ENCODE peak calls at places on chromosomes 2 and 18, in four cellular contexts. One of them, this sample, is unnamed.

GRCh38 chr2:18161681-18162080 is 283.2 kb downstream of the KCNS3 start:
- DNase-seq in IMR-90: no peak
- DNase-seq in H9: no peak
- DNase-seq in mesendoderm: no peak
- DNase-seq in this sample: no peak

GRCh38 chr2:144849612-144850011 is 329.7 kb upstream of the ZEB2 start:
- DNase-seq in IMR-90: no peak
- DNase-seq in H9: no peak
- DNase-seq in mesendoderm: no peak
- DNase-seq in this sample: no peak

GRCh38 chr2:109473616-109474318 is 140.0 kb downstream of the SEPTIN10 start:
- DNase-seq in IMR-90: no peak
- DNase-seq in H9: no peak
- DNase-seq in mesendoderm: no peak
- DNase-seq in this sample: no peak

GRCh38 chr2:152445791-152446201 is 110.8 kb downstream of the FMNL2 start:
- DNase-seq in IMR-90: peak
- DNase-seq in H9: no peak
- DNase-seq in mesendoderm: no peak
- DNase-seq in this sample: no peak

GRCh38 chr18:57943723-57944122 is 100.3 kb upstream of the NEDD4L start:
- DNase-seq in IMR-90: peak
- DNase-seq in H9: no peak
- DNase-seq in mesendoderm: no peak
- DNase-seq in this sample: no peak

GRCh38 chr2:126614529-126615279 is 41.3 kb upstream of the GYPC start:
- DNase-seq in IMR-90: peak
- DNase-seq in H9: no peak
- DNase-seq in mesendoderm: no peak
- DNase-seq in this sample: no peak

GRCh38 chr2:235508371-235509160 is 14.7 kb downstream of the AGAP1 start:
- DNase-seq in IMR-90: no peak
- DNase-seq in H9: no peak
- DNase-seq in mesendoderm: no peak
- DNase-seq in this sample: no peak

GRCh38 chr2:75003773-75004172 is 45.3 kb downstream of the POLE4 start:
- DNase-seq in IMR-90: peak
- DNase-seq in H9: no peak
- DNase-seq in mesendoderm: no peak
- DNase-seq in this sample: no peak

GRCh38 chr2:174341301-174341994 is 6.7 kb downstream of the SP9 start:
- DNase-seq in IMR-90: peak
- DNase-seq in H9: peak
- DNase-seq in mesendoderm: peak
- DNase-seq in this sample: no peak

GRCh38 chr2:98883780-98884211 is 52.2 kb downstream of the CRACDL start:
- DNase-seq in IMR-90: no peak
- DNase-seq in H9: no peak
- DNase-seq in mesendoderm: no peak
- DNase-seq in this sample: peak

GRCh38 chr2:120675460-120676130 is 60.1 kb upstream of the GLI2 start:
- DNase-seq in IMR-90: peak
- DNase-seq in H9: peak
- DNase-seq in mesendoderm: peak
- DNase-seq in this sample: peak

DNA sequence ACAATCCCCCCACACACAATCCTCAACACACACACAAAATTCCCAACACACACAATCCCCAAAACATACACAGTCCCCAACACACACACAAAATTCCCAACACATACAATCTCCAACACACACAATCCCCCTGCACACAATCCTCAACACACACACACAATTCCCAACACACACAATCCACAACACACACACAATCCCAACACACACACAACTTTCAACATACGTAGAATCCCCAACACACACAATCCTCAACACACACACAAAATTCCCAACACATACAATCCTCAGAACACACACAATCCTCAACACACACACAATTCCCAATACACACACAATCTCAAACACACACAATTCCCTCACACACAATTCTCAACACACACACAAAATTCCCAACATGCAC is 2.6 kb upstream of the PDCD1 start:
- DNase-seq in IMR-90: no peak
- DNase-seq in H9: no peak
- DNase-seq in mesendoderm: no peak
- DNase-seq in this sample: no peak
- H3K56ac ChIP-seq in IMR-90: no peak
- H3K56ac ChIP-seq in H9: no peak
- H3K56ac ChIP-seq in mesendoderm: no peak
- H3K56ac ChIP-seq in this sample: peak

GRCh38 chr2:12055219-12055618 is 308.8 kb downstream of the LPIN1 start:
- DNase-seq in IMR-90: no peak
- DNase-seq in H9: no peak
- DNase-seq in mesendoderm: no peak
- DNase-seq in this sample: no peak
- H3K56ac ChIP-seq in IMR-90: no peak
- H3K56ac ChIP-seq in H9: no peak
- H3K56ac ChIP-seq in mesendoderm: no peak
- H3K56ac ChIP-seq in this sample: no peak

DNA sequence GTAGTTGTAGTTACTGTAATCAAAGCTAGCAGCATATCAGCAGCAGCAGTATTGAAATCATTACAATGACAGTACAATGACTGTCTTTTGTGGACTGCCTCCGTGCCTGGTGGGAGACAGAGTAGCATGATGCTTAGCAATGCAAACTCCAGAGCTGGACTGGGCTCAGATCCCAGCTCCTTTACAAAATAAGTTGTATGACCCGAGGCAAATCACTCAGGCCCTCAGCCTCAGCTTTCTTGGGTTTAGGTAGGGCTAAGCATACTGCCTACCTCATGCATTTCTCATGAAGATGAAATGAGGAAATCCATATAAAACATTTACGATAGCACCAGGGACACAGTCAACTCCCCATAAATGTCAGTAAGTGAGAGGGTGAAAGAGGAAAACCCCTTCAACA is 170.7 kb downstream of the TTC32 start:
- DNase-seq in IMR-90: peak
- DNase-seq in H9: no peak
- DNase-seq in mesendoderm: no peak
- DNase-seq in this sample: no peak
- H3K56ac ChIP-seq in IMR-90: no peak
- H3K56ac ChIP-seq in H9: no peak
- H3K56ac ChIP-seq in mesendoderm: no peak
- H3K56ac ChIP-seq in this sample: no peak

GRCh38 chr2:2719781-2720180 is 388.7 kb upstream of the MYT1L start:
- DNase-seq in IMR-90: no peak
- DNase-seq in H9: no peak
- DNase-seq in mesendoderm: no peak
- DNase-seq in this sample: no peak
- H3K56ac ChIP-seq in IMR-90: no peak
- H3K56ac ChIP-seq in H9: no peak
- H3K56ac ChIP-seq in mesendoderm: no peak
- H3K56ac ChIP-seq in this sample: no peak